ENCODE peak calls at places on chromosomes 12 and 14, in nine cellular contexts. One of them, this sample, is unnamed.

GRCh38 chr12:127052491-127053232 is 1214.3 kb upstream of the TMEM132C start:
- DNase-seq in stimulated activated CD8-positive, alpha-beta memory T cell treated with anti-CD3 and anti-CD28 coated beads, Interleukin-15, amount 100 ng/mL, for 4 hours: no peak
- DNase-seq in OCI-LY7: no peak
- DNase-seq in stimulated activated CD4-positive, alpha-beta T cell treated with anti-CD3 and anti-CD28 coated beads, TNF-alpha, amount 100 ng/mL, for 4 hours: no peak
- DNase-seq in neural crest cell: no peak
- DNase-seq in HCT116: peak; percentile 94
- DNase-seq in stimulated activated naive B cell treated with anti-CD40 and anti-IgM and Interleukin-4, amounts not matched to agents 10 μg/mL and 1 μg/mL and 100 μg/mL, for 72 hours: no peak
- DNase-seq in MM.1S: no peak
- DNase-seq in adrenal gland: no peak
- DNase-seq in this sample: no peak

GRCh38 chr14:30193791-30194407 is 266.3 kb upstream of the PRKD1 start:
- DNase-seq in stimulated activated CD8-positive, alpha-beta memory T cell treated with anti-CD3 and anti-CD28 coated beads, Interleukin-15, amount 100 ng/mL, for 4 hours: no peak
- DNase-seq in OCI-LY7: no peak
- DNase-seq in stimulated activated CD4-positive, alpha-beta T cell treated with anti-CD3 and anti-CD28 coated beads, TNF-alpha, amount 100 ng/mL, for 4 hours: no peak
- DNase-seq in neural crest cell: no peak
- DNase-seq in HCT116: no peak
- DNase-seq in stimulated activated naive B cell treated with anti-CD40 and anti-IgM and Interleukin-4, amounts not matched to agents 10 μg/mL and 1 μg/mL and 100 μg/mL, for 72 hours: no peak
- DNase-seq in MM.1S: no peak
- DNase-seq in adrenal gland: no peak
- DNase-seq in this sample: no peak

GRCh38 chr12:124898200-124898950 is 16.1 kb downstream of the UBC start:
- DNase-seq in stimulated activated CD8-positive, alpha-beta memory T cell treated with anti-CD3 and anti-CD28 coated beads, Interleukin-15, amount 100 ng/mL, for 4 hours: peak; percentile 37
- DNase-seq in OCI-LY7: peak; percentile 86
- DNase-seq in stimulated activated CD4-positive, alpha-beta T cell treated with anti-CD3 and anti-CD28 coated beads, TNF-alpha, amount 100 ng/mL, for 4 hours: peak; percentile 53
- DNase-seq in neural crest cell: no peak
- DNase-seq in HCT116: no peak
- DNase-seq in stimulated activated naive B cell treated with anti-CD40 and anti-IgM and Interleukin-4, amounts not matched to agents 10 μg/mL and 1 μg/mL and 100 μg/mL, for 72 hours: no peak
- DNase-seq in MM.1S: peak; percentile 58
- DNase-seq in adrenal gland: peak; percentile 68
- DNase-seq in this sample: peak; percentile 84

GRCh38 chr12:68815232-68815927 is 7.4 kb downstream of the MDM2 start:
- DNase-seq in stimulated activated CD8-positive, alpha-beta memory T cell treated with anti-CD3 and anti-CD28 coated beads, Interleukin-15, amount 100 ng/mL, for 4 hours: no peak
- DNase-seq in OCI-LY7: no peak
- DNase-seq in stimulated activated CD4-positive, alpha-beta T cell treated with anti-CD3 and anti-CD28 coated beads, TNF-alpha, amount 100 ng/mL, for 4 hours: no peak
- DNase-seq in neural crest cell: no peak
- DNase-seq in HCT116: no peak
- DNase-seq in stimulated activated naive B cell treated with anti-CD40 and anti-IgM and Interleukin-4, amounts not matched to agents 10 μg/mL and 1 μg/mL and 100 μg/mL, for 72 hours: no peak
- DNase-seq in MM.1S: no peak
- DNase-seq in adrenal gland: no peak
- DNase-seq in this sample: no peak

GRCh38 chr14:51582437-51582836 is 69.3 kb upstream of the FRMD6 start:
- DNase-seq in stimulated activated CD8-positive, alpha-beta memory T cell treated with anti-CD3 and anti-CD28 coated beads, Interleukin-15, amount 100 ng/mL, for 4 hours: no peak
- DNase-seq in OCI-LY7: no peak
- DNase-seq in stimulated activated CD4-positive, alpha-beta T cell treated with anti-CD3 and anti-CD28 coated beads, TNF-alpha, amount 100 ng/mL, for 4 hours: no peak
- DNase-seq in neural crest cell: no peak
- DNase-seq in HCT116: no peak
- DNase-seq in stimulated activated naive B cell treated with anti-CD40 and anti-IgM and Interleukin-4, amounts not matched to agents 10 μg/mL and 1 μg/mL and 100 μg/mL, for 72 hours: no peak
- DNase-seq in MM.1S: no peak
- DNase-seq in adrenal gland: no peak
- DNase-seq in this sample: no peak

GRCh38 chr12:130375888-130376287 is 38.2 kb downstream of the PIWIL1 start:
- DNase-seq in stimulated activated CD8-positive, alpha-beta memory T cell treated with anti-CD3 and anti-CD28 coated beads, Interleukin-15, amount 100 ng/mL, for 4 hours: no peak
- DNase-seq in OCI-LY7: no peak
- DNase-seq in stimulated activated CD4-positive, alpha-beta T cell treated with anti-CD3 and anti-CD28 coated beads, TNF-alpha, amount 100 ng/mL, for 4 hours: no peak
- DNase-seq in neural crest cell: no peak
- DNase-seq in HCT116: no peak
- DNase-seq in stimulated activated naive B cell treated with anti-CD40 and anti-IgM and Interleukin-4, amounts not matched to agents 10 μg/mL and 1 μg/mL and 100 μg/mL, for 72 hours: no peak
- DNase-seq in MM.1S: no peak
- DNase-seq in adrenal gland: no peak
- DNase-seq in this sample: no peak

GRCh38 chr12:86513206-86513605 is 257.0 kb upstream of the MGAT4C start:
- DNase-seq in stimulated activated CD8-positive, alpha-beta memory T cell treated with anti-CD3 and anti-CD28 coated beads, Interleukin-15, amount 100 ng/mL, for 4 hours: no peak
- DNase-seq in OCI-LY7: no peak
- DNase-seq in stimulated activated CD4-positive, alpha-beta T cell treated with anti-CD3 and anti-CD28 coated beads, TNF-alpha, amount 100 ng/mL, for 4 hours: no peak
- DNase-seq in neural crest cell: no peak
- DNase-seq in HCT116: no peak
- DNase-seq in stimulated activated naive B cell treated with anti-CD40 and anti-IgM and Interleukin-4, amounts not matched to agents 10 μg/mL and 1 μg/mL and 100 μg/mL, for 72 hours: no peak
- DNase-seq in MM.1S: no peak
- DNase-seq in adrenal gland: no peak
- DNase-seq in this sample: peak; percentile 15

GRCh38 chr12:52798671-52799497 is 3.0 kb upstream of the KRT3 start:
- DNase-seq in stimulated activated CD8-positive, alpha-beta memory T cell treated with anti-CD3 and anti-CD28 coated beads, Interleukin-15, amount 100 ng/mL, for 4 hours: no peak
- DNase-seq in OCI-LY7: no peak
- DNase-seq in stimulated activated CD4-positive, alpha-beta T cell treated with anti-CD3 and anti-CD28 coated beads, TNF-alpha, amount 100 ng/mL, for 4 hours: no peak
- DNase-seq in neural crest cell: no peak
- DNase-seq in HCT116: peak; percentile 31
- DNase-seq in stimulated activated naive B cell treated with anti-CD40 and anti-IgM and Interleukin-4, amounts not matched to agents 10 μg/mL and 1 μg/mL and 100 μg/mL, for 72 hours: no peak
- DNase-seq in MM.1S: no peak
- DNase-seq in adrenal gland: no peak
- DNase-seq in this sample: no peak

GRCh38 chr12:131266591-131267467 is 313.1 kb downstream of the ADGRD1 start:
- DNase-seq in stimulated activated CD8-positive, alpha-beta memory T cell treated with anti-CD3 and anti-CD28 coated beads, Interleukin-15, amount 100 ng/mL, for 4 hours: no peak
- DNase-seq in OCI-LY7: no peak
- DNase-seq in stimulated activated CD4-positive, alpha-beta T cell treated with anti-CD3 and anti-CD28 coated beads, TNF-alpha, amount 100 ng/mL, for 4 hours: no peak
- DNase-seq in neural crest cell: no peak
- DNase-seq in HCT116: no peak
- DNase-seq in stimulated activated naive B cell treated with anti-CD40 and anti-IgM and Interleukin-4, amounts not matched to agents 10 μg/mL and 1 μg/mL and 100 μg/mL, for 72 hours: no peak
- DNase-seq in MM.1S: no peak
- DNase-seq in adrenal gland: no peak
- DNase-seq in this sample: no peak

GRCh38 chr14:45066667-45067066 is 17.2 kb upstream of the PRPF39 start:
- DNase-seq in stimulated activated CD8-positive, alpha-beta memory T cell treated with anti-CD3 and anti-CD28 coated beads, Interleukin-15, amount 100 ng/mL, for 4 hours: no peak
- DNase-seq in OCI-LY7: no peak
- DNase-seq in stimulated activated CD4-positive, alpha-beta T cell treated with anti-CD3 and anti-CD28 coated beads, TNF-alpha, amount 100 ng/mL, for 4 hours: no peak
- DNase-seq in neural crest cell: no peak
- DNase-seq in HCT116: no peak
- DNase-seq in stimulated activated naive B cell treated with anti-CD40 and anti-IgM and Interleukin-4, amounts not matched to agents 10 μg/mL and 1 μg/mL and 100 μg/mL, for 72 hours: no peak
- DNase-seq in MM.1S: no peak
- DNase-seq in adrenal gland: no peak
- DNase-seq in this sample: no peak

GRCh38 chr12:76587428-76588178 is 28.0 kb upstream of the OSBPL8 start:
- DNase-seq in stimulated activated CD8-positive, alpha-beta memory T cell treated with anti-CD3 and anti-CD28 coated beads, Interleukin-15, amount 100 ng/mL, for 4 hours: no peak
- DNase-seq in OCI-LY7: no peak
- DNase-seq in stimulated activated CD4-positive, alpha-beta T cell treated with anti-CD3 and anti-CD28 coated beads, TNF-alpha, amount 100 ng/mL, for 4 hours: no peak
- DNase-seq in neural crest cell: no peak
- DNase-seq in HCT116: no peak
- DNase-seq in stimulated activated naive B cell treated with anti-CD40 and anti-IgM and Interleukin-4, amounts not matched to agents 10 μg/mL and 1 μg/mL and 100 μg/mL, for 72 hours: no peak
- DNase-seq in MM.1S: no peak
- DNase-seq in adrenal gland: no peak
- DNase-seq in this sample: no peak

GRCh38 chr12:109763201-109763841 is 49.7 kb downstream of the FAM222A start:
- DNase-seq in stimulated activated CD8-positive, alpha-beta memory T cell treated with anti-CD3 and anti-CD28 coated beads, Interleukin-15, amount 100 ng/mL, for 4 hours: no peak
- DNase-seq in OCI-LY7: no peak
- DNase-seq in stimulated activated CD4-positive, alpha-beta T cell treated with anti-CD3 and anti-CD28 coated beads, TNF-alpha, amount 100 ng/mL, for 4 hours: no peak
- DNase-seq in neural crest cell: no peak
- DNase-seq in HCT116: no peak
- DNase-seq in stimulated activated naive B cell treated with anti-CD40 and anti-IgM and Interleukin-4, amounts not matched to agents 10 μg/mL and 1 μg/mL and 100 μg/mL, for 72 hours: no peak
- DNase-seq in MM.1S: no peak
- DNase-seq in adrenal gland: peak; percentile 13
- DNase-seq in this sample: no peak

GRCh38 chr14:98956616-98957015 is 315.4 kb downstream of the BCL11B start:
- DNase-seq in stimulated activated CD8-positive, alpha-beta memory T cell treated with anti-CD3 and anti-CD28 coated beads, Interleukin-15, amount 100 ng/mL, for 4 hours: no peak
- DNase-seq in OCI-LY7: no peak
- DNase-seq in stimulated activated CD4-positive, alpha-beta T cell treated with anti-CD3 and anti-CD28 coated beads, TNF-alpha, amount 100 ng/mL, for 4 hours: no peak
- DNase-seq in neural crest cell: no peak
- DNase-seq in HCT116: no peak
- DNase-seq in stimulated activated naive B cell treated with anti-CD40 and anti-IgM and Interleukin-4, amounts not matched to agents 10 μg/mL and 1 μg/mL and 100 μg/mL, for 72 hours: no peak
- DNase-seq in MM.1S: no peak
- DNase-seq in adrenal gland: no peak
- DNase-seq in this sample: no peak

GRCh38 chr14:90061849-90062794 is at the start of gene KCNK13:
- DNase-seq in stimulated activated CD8-positive, alpha-beta memory T cell treated with anti-CD3 and anti-CD28 coated beads, Interleukin-15, amount 100 ng/mL, for 4 hours: no peak
- DNase-seq in OCI-LY7: no peak
- DNase-seq in stimulated activated CD4-positive, alpha-beta T cell treated with anti-CD3 and anti-CD28 coated beads, TNF-alpha, amount 100 ng/mL, for 4 hours: no peak
- DNase-seq in neural crest cell: peak; percentile 13
- DNase-seq in HCT116: no peak
- DNase-seq in stimulated activated naive B cell treated with anti-CD40 and anti-IgM and Interleukin-4, amounts not matched to agents 10 μg/mL and 1 μg/mL and 100 μg/mL, for 72 hours: no peak
- DNase-seq in MM.1S: no peak
- DNase-seq in adrenal gland: peak; percentile 15
- DNase-seq in this sample: no peak

GRCh38 chr14:70901218-70901772 is 6.0 kb upstream of the PCNX1 start:
- DNase-seq in stimulated activated CD8-positive, alpha-beta memory T cell treated with anti-CD3 and anti-CD28 coated beads, Interleukin-15, amount 100 ng/mL, for 4 hours: no peak
- DNase-seq in OCI-LY7: no peak
- DNase-seq in stimulated activated CD4-positive, alpha-beta T cell treated with anti-CD3 and anti-CD28 coated beads, TNF-alpha, amount 100 ng/mL, for 4 hours: no peak
- DNase-seq in neural crest cell: no peak
- DNase-seq in HCT116: no peak
- DNase-seq in stimulated activated naive B cell treated with anti-CD40 and anti-IgM and Interleukin-4, amounts not matched to agents 10 μg/mL and 1 μg/mL and 100 μg/mL, for 72 hours: no peak
- DNase-seq in MM.1S: no peak
- DNase-seq in adrenal gland: no peak
- DNase-seq in this sample: no peak

GRCh38 chr14:60090864-60091519 is 731 bp upstream of the PCNX4 start:
- DNase-seq in stimulated activated CD8-positive, alpha-beta memory T cell treated with anti-CD3 and anti-CD28 coated beads, Interleukin-15, amount 100 ng/mL, for 4 hours: no peak
- DNase-seq in OCI-LY7: peak; percentile 50
- DNase-seq in stimulated activated CD4-positive, alpha-beta T cell treated with anti-CD3 and anti-CD28 coated beads, TNF-alpha, amount 100 ng/mL, for 4 hours: no peak
- DNase-seq in neural crest cell: no peak
- DNase-seq in HCT116: peak; percentile 37
- DNase-seq in stimulated activated naive B cell treated with anti-CD40 and anti-IgM and Interleukin-4, amounts not matched to agents 10 μg/mL and 1 μg/mL and 100 μg/mL, for 72 hours: peak; percentile 4
- DNase-seq in MM.1S: peak; percentile 20
- DNase-seq in adrenal gland: peak; percentile 70
- DNase-seq in this sample: peak; percentile 46

GRCh38 chr14:84622357-84622756 is 907.6 kb upstream of the FLRT2 start:
- DNase-seq in stimulated activated CD8-positive, alpha-beta memory T cell treated with anti-CD3 and anti-CD28 coated beads, Interleukin-15, amount 100 ng/mL, for 4 hours: no peak
- DNase-seq in OCI-LY7: no peak
- DNase-seq in stimulated activated CD4-positive, alpha-beta T cell treated with anti-CD3 and anti-CD28 coated beads, TNF-alpha, amount 100 ng/mL, for 4 hours: no peak
- DNase-seq in neural crest cell: no peak
- DNase-seq in HCT116: no peak
- DNase-seq in stimulated activated naive B cell treated with anti-CD40 and anti-IgM and Interleukin-4, amounts not matched to agents 10 μg/mL and 1 μg/mL and 100 μg/mL, for 72 hours: no peak
- DNase-seq in MM.1S: no peak
- DNase-seq in adrenal gland: no peak
- DNase-seq in this sample: no peak

GRCh38 chr12:6029401-6029800 is 84.3 kb upstream of the ANO2 start:
- DNase-seq in stimulated activated CD8-positive, alpha-beta memory T cell treated with anti-CD3 and anti-CD28 coated beads, Interleukin-15, amount 100 ng/mL, for 4 hours: no peak
- DNase-seq in OCI-LY7: no peak
- DNase-seq in stimulated activated CD4-positive, alpha-beta T cell treated with anti-CD3 and anti-CD28 coated beads, TNF-alpha, amount 100 ng/mL, for 4 hours: no peak
- DNase-seq in neural crest cell: no peak
- DNase-seq in HCT116: no peak
- DNase-seq in stimulated activated naive B cell treated with anti-CD40 and anti-IgM and Interleukin-4, amounts not matched to agents 10 μg/mL and 1 μg/mL and 100 μg/mL, for 72 hours: no peak
- DNase-seq in MM.1S: no peak
- DNase-seq in adrenal gland: no peak
- DNase-seq in this sample: no peak

GRCh38 chr12:115149685-115150378 is 465.9 kb upstream of the TBX3 start:
- DNase-seq in stimulated activated CD8-positive, alpha-beta memory T cell treated with anti-CD3 and anti-CD28 coated beads, Interleukin-15, amount 100 ng/mL, for 4 hours: no peak
- DNase-seq in OCI-LY7: peak; percentile 7
- DNase-seq in stimulated activated CD4-positive, alpha-beta T cell treated with anti-CD3 and anti-CD28 coated beads, TNF-alpha, amount 100 ng/mL, for 4 hours: no peak
- DNase-seq in neural crest cell: no peak
- DNase-seq in HCT116: no peak
- DNase-seq in stimulated activated naive B cell treated with anti-CD40 and anti-IgM and Interleukin-4, amounts not matched to agents 10 μg/mL and 1 μg/mL and 100 μg/mL, for 72 hours: no peak
- DNase-seq in MM.1S: no peak
- DNase-seq in adrenal gland: no peak
- DNase-seq in this sample: no peak

GRCh38 chr12:57247041-57247440 is 3.9 kb downstream of the STAC3 start:
- DNase-seq in stimulated activated CD8-positive, alpha-beta memory T cell treated with anti-CD3 and anti-CD28 coated beads, Interleukin-15, amount 100 ng/mL, for 4 hours: no peak
- DNase-seq in OCI-LY7: no peak
- DNase-seq in stimulated activated CD4-positive, alpha-beta T cell treated with anti-CD3 and anti-CD28 coated beads, TNF-alpha, amount 100 ng/mL, for 4 hours: no peak
- DNase-seq in neural crest cell: no peak
- DNase-seq in HCT116: no peak
- DNase-seq in stimulated activated naive B cell treated with anti-CD40 and anti-IgM and Interleukin-4, amounts not matched to agents 10 μg/mL and 1 μg/mL and 100 μg/mL, for 72 hours: no peak
- DNase-seq in MM.1S: no peak
- DNase-seq in adrenal gland: no peak
- DNase-seq in this sample: peak; percentile 26

GRCh38 chr12:95805864-95806669 is 15.5 kb upstream of the NTN4 start:
- DNase-seq in stimulated activated CD8-positive, alpha-beta memory T cell treated with anti-CD3 and anti-CD28 coated beads, Interleukin-15, amount 100 ng/mL, for 4 hours: no peak
- DNase-seq in OCI-LY7: no peak
- DNase-seq in stimulated activated CD4-positive, alpha-beta T cell treated with anti-CD3 and anti-CD28 coated beads, TNF-alpha, amount 100 ng/mL, for 4 hours: no peak
- DNase-seq in neural crest cell: no peak
- DNase-seq in HCT116: peak; percentile 60
- DNase-seq in stimulated activated naive B cell treated with anti-CD40 and anti-IgM and Interleukin-4, amounts not matched to agents 10 μg/mL and 1 μg/mL and 100 μg/mL, for 72 hours: no peak
- DNase-seq in MM.1S: no peak
- DNase-seq in adrenal gland: no peak
- DNase-seq in this sample: no peak

GRCh38 chr14:51564460-51564859 is 87.2 kb upstream of the FRMD6 start:
- DNase-seq in stimulated activated CD8-positive, alpha-beta memory T cell treated with anti-CD3 and anti-CD28 coated beads, Interleukin-15, amount 100 ng/mL, for 4 hours: no peak
- DNase-seq in OCI-LY7: no peak
- DNase-seq in stimulated activated CD4-positive, alpha-beta T cell treated with anti-CD3 and anti-CD28 coated beads, TNF-alpha, amount 100 ng/mL, for 4 hours: no peak
- DNase-seq in neural crest cell: peak; percentile 4
- DNase-seq in HCT116: no peak
- DNase-seq in stimulated activated naive B cell treated with anti-CD40 and anti-IgM and Interleukin-4, amounts not matched to agents 10 μg/mL and 1 μg/mL and 100 μg/mL, for 72 hours: no peak
- DNase-seq in MM.1S: no peak
- DNase-seq in adrenal gland: no peak
- DNase-seq in this sample: no peak